ENCODE peak calls at places on chromosomes 13 and 19, in seven cellular contexts. R, S, X, Z, W, M and P are unnamed samples. For H3K36me3 and H3K4me1, the result is how much of the 10 kb centered on the place peaks cover.

GRCh38 chr19:8096071-8096470 is 43.5 kb downstream of the CCL25 start:
- DNase-seq in X (no peak), R (no peak), Z (no peak), M (no peak), W (no peak), S (no peak), P (peak)

GRCh38 chr13:41962994-41963393 is 2.1 kb upstream of the VWA8 start:
- DNase-seq in M (no peak), W (no peak), Z (no peak), S (no peak), X (no peak), R (no peak), P (no peak)

GRCh38 chr19:49486232-49486631 is 1.2 kb upstream of the RPL13A start:
- DNase-seq in W (no peak), X (no peak), M (no peak), S (peak), R (no peak), Z (no peak), P (no peak)

GRCh38 chr19:9413240-9413954 is 22.0 kb downstream of the ZNF266 start:
- DNase-seq in S (no peak), W (no peak), X (no peak), Z (no peak), M (no peak), R (no peak), P (no peak)

GRCh38 chr13:99981115-99982020 is at the start of gene ZIC2:
- DNase-seq in S (no peak), M (no peak), X (no peak), W (no peak), R (no peak), Z (peak), P (no peak)

GRCh38 chr19:19406878-19407639 is 1.6 kb downstream of the GATAD2A start:
- DNase-seq in X (no peak), Z (no peak), S (peak), W (no peak), M (no peak), R (peak), P (peak)

GRCh38 chr19:19627716-19628498 is at the start of gene LPAR2:
- DNase-seq in M (peak), X (peak), R (peak), S (peak), W (no peak), Z (no peak), P (peak)

GRCh38 chr13:112859128-112859816 is 109.7 kb upstream of the MCF2L start:
- DNase-seq in S (no peak), M (no peak), W (no peak), R (no peak), Z (peak), X (no peak), P (no peak)

GRCh38 chr19:12015753-12016116 is 19.7 kb downstream of the ZNF433 start:
- DNase-seq in X (no peak), R (no peak), W (no peak), S (no peak), Z (no peak), M (no peak), P (no peak)

GRCh38 chr13:113116206-113116800 is 6.3 kb upstream of the F10 start:
- DNase-seq in M (no peak), Z (no peak), S (no peak), W (no peak), X (no peak), R (no peak), P (no peak)

GRCh38 chr19:56927791-56928207 is 87.3 kb upstream of the PEG3 start:
- DNase-seq in W (no peak), S (no peak), Z (no peak), M (no peak), X (no peak), R (no peak), P (no peak)

GRCh38 chr13:69010789-69011188 is 1096.8 kb upstream of the ATXN8OS start:
- DNase-seq in R (no peak), W (no peak), X (no peak), Z (no peak), M (no peak), S (no peak), P (no peak)

GRCh38 chr19:49290517-49290916 is 34.5 kb downstream of the SLC6A16 start:
- DNase-seq in X (no peak), M (no peak), W (no peak), S (no peak), R (no peak), Z (no peak), P (no peak)

GRCh38 chr13:85377783-85378182 is 421.4 kb downstream of the SLITRK6 start:
- DNase-seq in S (no peak), R (no peak), W (no peak), Z (no peak), M (no peak), X (no peak), P (no peak)

GRCh38 chr19:10363789-10364281 is 16.5 kb downstream of the TYK2 start:
- DNase-seq in S (no peak), R (no peak), M (no peak), Z (no peak), W (no peak), X (no peak), P (no peak)

GRCh38 chr13:48334534-48335127 is 31.1 kb downstream of the RB1 start:
- DNase-seq in Z (no peak), R (no peak), S (peak), X (no peak), W (no peak), M (no peak), P (no peak)

GRCh38 chr19:27746691-27747380 is 1466.1 kb downstream of the UQCRFS1 start:
- DNase-seq in R (peak), M (peak), Z (peak), W (no peak), X (no peak), S (no peak), P (no peak)

GRCh38 chr19:35533822-35534521 is 716 bp downstream of the GAPDHS start:
- DNase-seq in R (peak), X (peak), Z (no peak), M (peak), S (peak), W (no peak), P (peak)

GRCh38 chr19:19201697-19202630 is 1.2 kb downstream of the NR2C2AP start:
- DNase-seq in Z (no peak), R (no peak), W (no peak), S (no peak), X (no peak), M (no peak), P (no peak)

GRCh38 chr19:18013621-18014111 is 5.7 kb downstream of the ARRDC2 start:
- DNase-seq in S (no peak), R (no peak), W (no peak), M (no peak), X (no peak), Z (no peak), P (no peak)

GRCh38 chr19:48400018-48400742 is 6.7 kb downstream of the GRIN2D start:
- DNase-seq in S (peak), M (peak), Z (no peak), W (no peak), R (peak), X (no peak), P (peak)

GRCh38 chr13:62483774-62484173 is 1068.1 kb upstream of the PCDH20 start:
- DNase-seq in S (no peak), R (no peak), X (no peak), Z (no peak), W (no peak), M (no peak), P (no peak)

GRCh38 chr19:11138659-11139526 is 16.7 kb downstream of the SPC24 start:
- DNase-seq in X (no peak), M (peak), S (no peak), W (peak), Z (peak), R (peak), P (peak)

GRCh38 chr13:99214232-99214631 is 13.6 kb downstream of the UBAC2 start:
- DNase-seq in X (no peak), R (no peak), M (no peak), Z (no peak), S (peak), W (no peak), P (no peak)

GRCh38 chr19:35048911-35049411 is 7.4 kb downstream of the HPN start:
- DNase-seq in Z (no peak), M (no peak), R (no peak), X (no peak), S (no peak), W (no peak), P (peak)

GRCh38 chr13:94617389-94618000 is 15.8 kb downstream of the GPR180 start:
- DNase-seq in R (no peak), W (no peak), Z (no peak), S (peak), M (no peak), X (no peak), P (no peak)

GRCh38 chr13:102100234-102100633 is 301.6 kb downstream of the FGF14 start:
- DNase-seq in S (no peak), X (no peak), W (no peak), M (no peak), R (no peak), Z (no peak), P (no peak)

GRCh38 chr19:10036601-10037071 is 23.4 kb downstream of the RDH8 start:
- DNase-seq in S (no peak), W (no peak), Z (no peak), M (no peak), R (no peak), X (no peak), P (no peak)

GRCh38 chr19:38496116-38496515 is 62.6 kb downstream of the RYR1 start:
- DNase-seq in X (no peak), M (no peak), Z (no peak), R (no peak), W (no peak), S (no peak), P (no peak)

GRCh38 chr13:55199132-55199531 is 1941.6 kb upstream of the PRR20A start:
- DNase-seq in M (no peak), W (no peak), R (no peak), Z (no peak), X (no peak), S (no peak), P (no peak)

GRCh38 chr19:10568444-10568825 is 344 bp downstream of the CDKN2D start:
- DNase-seq in W (no peak), S (no peak), M (no peak), Z (no peak), X (peak), R (peak), P (peak)

GRCh38 chr19:13765395-13766094 is 1.2 kb downstream of the MRI1 start:
- DNase-seq in R (no peak), S (no peak), W (no peak), Z (no peak), M (no peak), X (no peak), P (no peak)

GRCh38 chr13:65921933-65922332 is 1308.2 kb downstream of the PCDH9 start:
- DNase-seq in W (no peak), M (no peak), X (no peak), R (no peak), Z (no peak), S (no peak), P (no peak)

GRCh38 chr13:27428160-27428559 is 3.7 kb downstream of the GTF3A start:
- DNase-seq in S (no peak), R (no peak), W (no peak), M (no peak), X (no peak), Z (no peak), P (no peak)

GRCh38 chr13:27427663-27428062 is 3.2 kb downstream of the GTF3A start:
- DNase-seq in X (no peak), S (no peak), M (no peak), W (no peak), R (no peak), Z (no peak), P (no peak)

GRCh38 chr13:27432180-27432579 is 7.8 kb downstream of the GTF3A start:
- DNase-seq in M (no peak), S (no peak), X (no peak), Z (no peak), R (no peak), W (no peak), P (no peak)

GRCh38 chr13:27437126-27437525 is 12.7 kb downstream of the GTF3A start:
- DNase-seq in X (no peak), W (no peak), R (no peak), S (no peak), Z (no peak), M (no peak), P (no peak)

DNA sequence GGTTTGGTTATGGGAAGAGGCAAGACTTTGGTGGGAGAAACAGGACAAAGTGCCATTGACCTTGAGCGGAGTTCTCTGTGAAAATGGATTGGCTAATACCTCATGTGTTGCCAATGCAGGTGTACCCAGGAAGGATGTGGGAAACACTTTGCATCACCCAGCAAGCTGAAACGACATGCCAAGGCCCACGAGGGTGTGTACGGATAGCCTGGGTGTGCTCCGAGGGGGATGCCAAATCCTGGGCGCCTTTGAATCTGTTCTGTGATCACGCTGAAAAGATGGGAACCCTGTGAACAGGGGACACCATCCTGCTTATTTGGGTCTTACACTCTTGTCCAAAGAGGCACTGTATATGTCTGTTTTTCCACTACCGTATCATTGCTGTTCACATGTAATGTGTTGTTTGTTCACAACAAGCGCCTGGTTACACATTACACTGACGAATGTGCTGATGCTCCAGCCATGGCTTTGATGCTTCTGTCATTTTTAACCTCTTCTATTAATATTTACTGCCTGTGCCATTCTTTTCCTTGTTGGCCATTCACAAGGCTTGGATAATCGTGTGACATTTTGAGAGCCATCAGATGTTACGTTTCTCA is 8.3 kb downstream of the GTF3A start:
- DNase-seq in R (no peak), X (no peak), M (no peak), S (peak), W (no peak), Z (no peak), P (no peak)
- H3K36me3 ChIP-seq in R (under half), X (half or more), M (under half), S (half or more), W (under half), Z (half or more), P (half or more)

GRCh38 chr19:40604647-40605200 is 3.6 kb downstream of the LTBP4 start:
- DNase-seq in Z (no peak), M (peak), S (no peak), R (peak), X (no peak), W (no peak), P (no peak)

GRCh38 chr19:40603719-40604646 is 2.8 kb downstream of the LTBP4 start:
- DNase-seq in W (peak), M (peak), Z (peak), S (peak), X (peak), R (peak), P (peak)

GRCh38 chr19:40601061-40601973 is at the start of gene LTBP4:
- DNase-seq in M (peak), S (no peak), W (no peak), R (peak), X (no peak), Z (no peak), P (no peak)

GRCh38 chr19:40605201-40605971 is 4.2 kb downstream of the LTBP4 start:
- DNase-seq in M (peak), S (peak), Z (no peak), X (peak), W (no peak), R (peak), P (peak)

GRCh38 chr19:40603071-40603718 is 2.0 kb downstream of the LTBP4 start:
- DNase-seq in X (no peak), W (no peak), R (no peak), S (no peak), Z (no peak), M (no peak), P (no peak)
- H3K4me1 ChIP-seq in X (half or more), W (under half), R (half or more), S (half or more), Z (half or more), M (under half), P (half or more)

GRCh38 chr19:1985588-1986356 is 29.7 kb downstream of the BTBD2 start:
- DNase-seq in R (no peak), Z (no peak), S (no peak), W (no peak), M (no peak), X (no peak), P (no peak)

GRCh38 chr19:1984360-1984759 is 31.2 kb downstream of the BTBD2 start:
- DNase-seq in Z (no peak), M (no peak), R (no peak), W (no peak), X (no peak), S (no peak), P (no peak)

GRCh38 chr19:1987197-1988187 is 28.0 kb downstream of the BTBD2 start:
- DNase-seq in X (no peak), Z (no peak), R (no peak), S (no peak), M (no peak), W (no peak), P (no peak)

GRCh38 chr19:1989513-1990229 is 25.8 kb downstream of the BTBD2 start:
- DNase-seq in W (no peak), R (no peak), X (no peak), S (no peak), Z (peak), M (no peak), P (no peak)

DNA sequence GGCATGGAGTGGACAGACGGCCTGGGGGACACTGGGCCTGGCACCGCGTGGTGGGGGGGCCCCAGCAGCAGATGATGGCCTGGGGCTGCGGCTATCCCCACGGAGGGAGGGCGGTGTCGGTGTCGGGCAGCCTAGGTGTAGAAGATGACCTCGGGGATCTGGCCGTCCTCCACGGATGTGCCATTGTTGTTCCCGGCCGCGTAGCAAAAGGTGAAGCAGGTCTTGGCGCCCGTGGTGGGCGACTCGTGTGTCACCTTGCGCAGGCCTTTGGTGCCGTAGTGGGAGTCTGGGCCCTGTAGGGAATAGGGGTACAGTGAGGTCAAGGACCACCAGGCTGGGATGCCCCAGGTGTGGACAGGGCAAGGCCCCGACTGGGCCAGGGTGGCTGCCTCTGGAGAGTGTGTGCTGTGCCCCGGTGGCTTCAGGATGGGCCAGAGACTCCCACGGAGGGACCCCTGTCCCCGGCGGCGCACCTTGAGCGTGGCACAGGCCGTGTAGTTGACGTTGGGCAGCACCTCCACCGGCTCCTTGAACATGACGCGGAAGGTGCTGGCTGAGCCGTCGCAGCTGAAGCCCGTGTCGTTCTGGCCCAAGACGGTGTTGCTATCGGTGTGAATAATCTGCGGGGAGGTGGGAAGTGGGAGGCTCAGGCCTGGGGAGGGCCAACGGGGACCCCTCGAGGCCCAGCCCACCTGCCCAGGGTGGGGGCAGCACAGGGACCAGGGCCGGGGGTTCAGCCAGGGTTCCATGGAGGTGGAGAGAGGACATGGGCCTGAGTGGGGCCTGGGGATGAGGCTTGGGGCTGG is 29.0 kb downstream of the BTBD2 start:
- DNase-seq in M (no peak), S (no peak), R (no peak), W (no peak), X (no peak), Z (no peak), P (no peak)
- H3K36me3 ChIP-seq in M (under half), S (under half), R (under half), W (half or more), X (under half), Z (half or more), P (half or more)

GRCh38 chr19:1037553-1038115 is 2.3 kb upstream of the ABCA7 start:
- DNase-seq in S (peak), W (no peak), R (peak), Z (no peak), M (no peak), X (no peak), P (no peak)

GRCh38 chr19:1038995-1039645 is 787 bp upstream of the ABCA7 start:
- DNase-seq in S (peak), M (no peak), Z (no peak), W (no peak), R (no peak), X (no peak), P (no peak)

GRCh38 chr19:1039646-1040475 is at the start of gene ABCA7:
- DNase-seq in M (peak), R (peak), W (peak), Z (peak), S (peak), X (peak), P (peak)

GRCh38 chr19:1032264-1032867 is 6.0 kb downstream of the CNN2 start:
- DNase-seq in R (no peak), Z (no peak), X (no peak), M (no peak), W (no peak), S (no peak), P (no peak)

GRCh38 chr19:1035998-1036621 is 3.8 kb upstream of the ABCA7 start:
- DNase-seq in X (no peak), S (peak), R (peak), W (no peak), M (no peak), Z (no peak), P (no peak)
- H3K4me1 ChIP-seq in X (half or more), S (half or more), R (under half), W (under half), M (under half), Z (under half), P (under half)

DNA sequence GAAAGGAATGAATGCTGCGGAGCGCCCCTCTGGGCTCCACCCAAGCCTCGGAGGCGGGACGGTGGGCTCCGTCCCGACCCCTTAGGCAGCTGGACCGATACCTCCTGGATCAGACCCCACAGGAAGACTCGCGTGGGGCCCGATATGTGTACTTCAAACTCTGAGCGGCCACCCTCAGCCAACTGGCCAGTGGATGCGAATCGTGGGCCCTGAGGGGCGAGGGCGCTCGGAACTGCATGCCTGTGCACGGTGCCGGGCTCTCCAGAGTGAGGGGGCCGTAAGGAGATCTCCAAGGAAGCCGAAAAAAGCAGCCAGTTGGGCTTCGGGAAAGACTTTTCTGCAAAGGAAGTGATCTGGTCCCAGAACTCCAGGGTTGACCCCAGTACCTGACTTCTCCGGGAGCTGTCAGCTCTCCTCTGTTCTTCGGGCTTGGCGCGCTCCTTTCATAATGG is 8.6 kb downstream of the PDX1 start:
- DNase-seq in R (no peak), W (no peak), Z (no peak), M (no peak), S (no peak), X (no peak), P (no peak)
- H3K36me3 ChIP-seq in R (under half), W (under half), Z (under half), M (under half), S (under half), X (under half), P (under half)

GRCh38 chr19:58551123-58551497 is 3.8 kb downstream of the CHMP2A start:
- DNase-seq in X (no peak), R (no peak), M (no peak), W (no peak), S (no peak), Z (no peak), P (no peak)
- H3K4me1 ChIP-seq in X (under half), R (under half), M (under half), W (under half), S (under half), Z (under half), P (under half)

GRCh38 chr19:5786593-5787551 is 2.3 kb upstream of the PRR22 start:
- DNase-seq in W (no peak), M (no peak), S (no peak), R (no peak), Z (no peak), X (no peak), P (no peak)
- H3K36me3 ChIP-seq in W (under half), M (under half), S (under half), R (under half), Z (half or more), X (under half), P (half or more)